ENCODE peak calls at places on chromosome 20, in four cellular contexts. One of them, this sample, is unnamed.

GRCh38 chr20:33933469-33933909 is 60.2 kb upstream of the RALY start:
- DNase-seq in activated CD8-positive, alpha-beta T cell treated with anti-CD3 and anti-CD28 coated beads, Interleukin-2, amount 10 ng/mL, durations not matched to agents 7 days and 5 days: peak
- DNase-seq in stimulated activated CD8-positive, alpha-beta memory T cell treated with anti-CD3 and anti-CD28 coated beads, Interleukin-4, amount 100 ng/mL, for 24 hours: peak
- DNase-seq in GM06990: peak
- DNase-seq in this sample: peak

GRCh38 chr20:35773154-35773751 is 1.4 kb downstream of the PHF20 start:
- DNase-seq in activated CD8-positive, alpha-beta T cell treated with anti-CD3 and anti-CD28 coated beads, Interleukin-2, amount 10 ng/mL, durations not matched to agents 7 days and 5 days: peak
- DNase-seq in stimulated activated CD8-positive, alpha-beta memory T cell treated with anti-CD3 and anti-CD28 coated beads, Interleukin-4, amount 100 ng/mL, for 24 hours: no peak
- DNase-seq in GM06990: no peak
- DNase-seq in this sample: peak

GRCh38 chr20:54215157-54215789 is 7.4 kb downstream of the PFDN4 start:
- DNase-seq in activated CD8-positive, alpha-beta T cell treated with anti-CD3 and anti-CD28 coated beads, Interleukin-2, amount 10 ng/mL, durations not matched to agents 7 days and 5 days: no peak
- DNase-seq in stimulated activated CD8-positive, alpha-beta memory T cell treated with anti-CD3 and anti-CD28 coated beads, Interleukin-4, amount 100 ng/mL, for 24 hours: no peak
- DNase-seq in GM06990: no peak
- DNase-seq in this sample: no peak

GRCh38 chr20:1326031-1326930 is 2.7 kb downstream of the SDCBP2 start:
- DNase-seq in activated CD8-positive, alpha-beta T cell treated with anti-CD3 and anti-CD28 coated beads, Interleukin-2, amount 10 ng/mL, durations not matched to agents 7 days and 5 days: no peak
- DNase-seq in stimulated activated CD8-positive, alpha-beta memory T cell treated with anti-CD3 and anti-CD28 coated beads, Interleukin-4, amount 100 ng/mL, for 24 hours: no peak
- DNase-seq in GM06990: no peak
- DNase-seq in this sample: no peak

GRCh38 chr20:36473164-36473563 is 68.2 kb upstream of the MYL9 start:
- DNase-seq in activated CD8-positive, alpha-beta T cell treated with anti-CD3 and anti-CD28 coated beads, Interleukin-2, amount 10 ng/mL, durations not matched to agents 7 days and 5 days: no peak
- DNase-seq in stimulated activated CD8-positive, alpha-beta memory T cell treated with anti-CD3 and anti-CD28 coated beads, Interleukin-4, amount 100 ng/mL, for 24 hours: no peak
- DNase-seq in GM06990: no peak
- DNase-seq in this sample: no peak

GRCh38 chr20:31708839-31709534 is 13.7 kb downstream of the BCL2L1 start:
- DNase-seq in activated CD8-positive, alpha-beta T cell treated with anti-CD3 and anti-CD28 coated beads, Interleukin-2, amount 10 ng/mL, durations not matched to agents 7 days and 5 days: no peak
- DNase-seq in stimulated activated CD8-positive, alpha-beta memory T cell treated with anti-CD3 and anti-CD28 coated beads, Interleukin-4, amount 100 ng/mL, for 24 hours: no peak
- DNase-seq in GM06990: no peak
- DNase-seq in this sample: no peak

GRCh38 chr20:46894579-46894958 is at the start of gene EYA2:
- DNase-seq in activated CD8-positive, alpha-beta T cell treated with anti-CD3 and anti-CD28 coated beads, Interleukin-2, amount 10 ng/mL, durations not matched to agents 7 days and 5 days: no peak
- DNase-seq in stimulated activated CD8-positive, alpha-beta memory T cell treated with anti-CD3 and anti-CD28 coated beads, Interleukin-4, amount 100 ng/mL, for 24 hours: no peak
- DNase-seq in GM06990: peak
- DNase-seq in this sample: no peak

GRCh38 chr20:25863536-25864325 is 167.1 kb upstream of the ZNF337 start:
- DNase-seq in activated CD8-positive, alpha-beta T cell treated with anti-CD3 and anti-CD28 coated beads, Interleukin-2, amount 10 ng/mL, durations not matched to agents 7 days and 5 days: no peak
- DNase-seq in stimulated activated CD8-positive, alpha-beta memory T cell treated with anti-CD3 and anti-CD28 coated beads, Interleukin-4, amount 100 ng/mL, for 24 hours: no peak
- DNase-seq in GM06990: no peak
- DNase-seq in this sample: no peak

GRCh38 chr20:17570347-17571152 is 675 bp downstream of the DSTN start:
- DNase-seq in activated CD8-positive, alpha-beta T cell treated with anti-CD3 and anti-CD28 coated beads, Interleukin-2, amount 10 ng/mL, durations not matched to agents 7 days and 5 days: peak
- DNase-seq in stimulated activated CD8-positive, alpha-beta memory T cell treated with anti-CD3 and anti-CD28 coated beads, Interleukin-4, amount 100 ng/mL, for 24 hours: no peak
- DNase-seq in GM06990: no peak
- DNase-seq in this sample: no peak

GRCh38 chr20:21323640-21324039 is 20.5 kb downstream of the XRN2 start:
- DNase-seq in activated CD8-positive, alpha-beta T cell treated with anti-CD3 and anti-CD28 coated beads, Interleukin-2, amount 10 ng/mL, durations not matched to agents 7 days and 5 days: no peak
- DNase-seq in stimulated activated CD8-positive, alpha-beta memory T cell treated with anti-CD3 and anti-CD28 coated beads, Interleukin-4, amount 100 ng/mL, for 24 hours: no peak
- DNase-seq in GM06990: no peak
- DNase-seq in this sample: no peak

GRCh38 chr20:25218109-25218486 is 22.6 kb downstream of the ENTPD6 start:
- DNase-seq in activated CD8-positive, alpha-beta T cell treated with anti-CD3 and anti-CD28 coated beads, Interleukin-2, amount 10 ng/mL, durations not matched to agents 7 days and 5 days: no peak
- DNase-seq in stimulated activated CD8-positive, alpha-beta memory T cell treated with anti-CD3 and anti-CD28 coated beads, Interleukin-4, amount 100 ng/mL, for 24 hours: no peak
- DNase-seq in GM06990: no peak
- DNase-seq in this sample: no peak

GRCh38 chr20:29319725-29320124 is 1937.7 kb upstream of the DEFB115 start:
- DNase-seq in activated CD8-positive, alpha-beta T cell treated with anti-CD3 and anti-CD28 coated beads, Interleukin-2, amount 10 ng/mL, durations not matched to agents 7 days and 5 days: no peak
- DNase-seq in stimulated activated CD8-positive, alpha-beta memory T cell treated with anti-CD3 and anti-CD28 coated beads, Interleukin-4, amount 100 ng/mL, for 24 hours: no peak
- DNase-seq in GM06990: no peak
- DNase-seq in this sample: no peak

GRCh38 chr20:37310951-37311350 is 21.5 kb downstream of the MANBAL start:
- DNase-seq in activated CD8-positive, alpha-beta T cell treated with anti-CD3 and anti-CD28 coated beads, Interleukin-2, amount 10 ng/mL, durations not matched to agents 7 days and 5 days: no peak
- DNase-seq in stimulated activated CD8-positive, alpha-beta memory T cell treated with anti-CD3 and anti-CD28 coated beads, Interleukin-4, amount 100 ng/mL, for 24 hours: no peak
- DNase-seq in GM06990: no peak
- DNase-seq in this sample: no peak

GRCh38 chr20:24362080-24362479 is 107.3 kb upstream of the SYNDIG1 start:
- DNase-seq in activated CD8-positive, alpha-beta T cell treated with anti-CD3 and anti-CD28 coated beads, Interleukin-2, amount 10 ng/mL, durations not matched to agents 7 days and 5 days: no peak
- DNase-seq in stimulated activated CD8-positive, alpha-beta memory T cell treated with anti-CD3 and anti-CD28 coated beads, Interleukin-4, amount 100 ng/mL, for 24 hours: no peak
- DNase-seq in GM06990: no peak
- DNase-seq in this sample: no peak

GRCh38 chr20:45011108-45011526 is 44.8 kb downstream of the STK4 start:
- DNase-seq in activated CD8-positive, alpha-beta T cell treated with anti-CD3 and anti-CD28 coated beads, Interleukin-2, amount 10 ng/mL, durations not matched to agents 7 days and 5 days: peak
- DNase-seq in stimulated activated CD8-positive, alpha-beta memory T cell treated with anti-CD3 and anti-CD28 coated beads, Interleukin-4, amount 100 ng/mL, for 24 hours: peak
- DNase-seq in GM06990: no peak
- DNase-seq in this sample: no peak

GRCh38 chr20:1171461-1172093 is 13.2 kb downstream of the TMEM74B start:
- DNase-seq in activated CD8-positive, alpha-beta T cell treated with anti-CD3 and anti-CD28 coated beads, Interleukin-2, amount 10 ng/mL, durations not matched to agents 7 days and 5 days: peak
- DNase-seq in stimulated activated CD8-positive, alpha-beta memory T cell treated with anti-CD3 and anti-CD28 coated beads, Interleukin-4, amount 100 ng/mL, for 24 hours: no peak
- DNase-seq in GM06990: no peak
- DNase-seq in this sample: no peak

GRCh38 chr20:56453347-56453746 is 15.1 kb upstream of the RTF2 start:
- DNase-seq in activated CD8-positive, alpha-beta T cell treated with anti-CD3 and anti-CD28 coated beads, Interleukin-2, amount 10 ng/mL, durations not matched to agents 7 days and 5 days: no peak
- DNase-seq in stimulated activated CD8-positive, alpha-beta memory T cell treated with anti-CD3 and anti-CD28 coated beads, Interleukin-4, amount 100 ng/mL, for 24 hours: no peak
- DNase-seq in GM06990: peak
- DNase-seq in this sample: no peak

GRCh38 chr20:35207950-35208611 is 18.4 kb upstream of the MMP24 start:
- DNase-seq in activated CD8-positive, alpha-beta T cell treated with anti-CD3 and anti-CD28 coated beads, Interleukin-2, amount 10 ng/mL, durations not matched to agents 7 days and 5 days: peak
- DNase-seq in stimulated activated CD8-positive, alpha-beta memory T cell treated with anti-CD3 and anti-CD28 coated beads, Interleukin-4, amount 100 ng/mL, for 24 hours: peak
- DNase-seq in GM06990: no peak
- DNase-seq in this sample: peak

GRCh38 chr20:49381558-49382493 is 100.6 kb downstream of the KCNB1 start:
- DNase-seq in activated CD8-positive, alpha-beta T cell treated with anti-CD3 and anti-CD28 coated beads, Interleukin-2, amount 10 ng/mL, durations not matched to agents 7 days and 5 days: no peak
- DNase-seq in stimulated activated CD8-positive, alpha-beta memory T cell treated with anti-CD3 and anti-CD28 coated beads, Interleukin-4, amount 100 ng/mL, for 24 hours: no peak
- DNase-seq in GM06990: no peak
- DNase-seq in this sample: no peak